ENCODE peak calls at places on chromosomes 5 and 9, in ten cellular contexts. One of them, this sample, is unnamed.

GRCh38 chr5:14902826-14903560 is 31.4 kb upstream of the ANKH start:
- DNase-seq in activated CD8-positive, alpha-beta T cell treated with anti-CD3 and anti-CD28 coated beads for 36 hours: no peak
- DNase-seq in foreskin fibroblast: no peak
- DNase-seq in HFFc6: no peak
- DNase-seq in AG04450: no peak
- DNase-seq in AG09309: no peak
- DNase-seq in cardiac muscle cell: no peak
- DNase-seq in choroid plexus epithelial cell: no peak
- DNase-seq in CD8-positive, alpha-beta T cell: no peak
- DNase-seq in transverse colon: no peak
- DNase-seq in this sample: no peak

GRCh38 chr9:95341262-95342011 is 23.9 kb upstream of the FANCC start:
- DNase-seq in activated CD8-positive, alpha-beta T cell treated with anti-CD3 and anti-CD28 coated beads for 36 hours: no peak
- DNase-seq in foreskin fibroblast: peak
- DNase-seq in HFFc6: no peak
- DNase-seq in AG04450: no peak
- DNase-seq in AG09309: no peak
- DNase-seq in cardiac muscle cell: peak
- DNase-seq in choroid plexus epithelial cell: peak
- DNase-seq in CD8-positive, alpha-beta T cell: no peak
- DNase-seq in transverse colon: no peak
- DNase-seq in this sample: peak

GRCh38 chr9:122125891-122126331 is 32.8 kb upstream of the TTLL11 start:
- DNase-seq in activated CD8-positive, alpha-beta T cell treated with anti-CD3 and anti-CD28 coated beads for 36 hours: no peak
- DNase-seq in foreskin fibroblast: peak
- DNase-seq in HFFc6: peak
- DNase-seq in AG04450: no peak
- DNase-seq in AG09309: no peak
- DNase-seq in cardiac muscle cell: no peak
- DNase-seq in choroid plexus epithelial cell: no peak
- DNase-seq in CD8-positive, alpha-beta T cell: no peak
- DNase-seq in transverse colon: no peak
- DNase-seq in this sample: peak

GRCh38 chr9:21331676-21332402 is 3.4 kb downstream of the KLHL9 start:
- DNase-seq in activated CD8-positive, alpha-beta T cell treated with anti-CD3 and anti-CD28 coated beads for 36 hours: no peak
- DNase-seq in foreskin fibroblast: peak
- DNase-seq in HFFc6: peak
- DNase-seq in AG04450: no peak
- DNase-seq in AG09309: no peak
- DNase-seq in cardiac muscle cell: no peak
- DNase-seq in choroid plexus epithelial cell: no peak
- DNase-seq in CD8-positive, alpha-beta T cell: no peak
- DNase-seq in transverse colon: no peak
- DNase-seq in this sample: no peak

GRCh38 chr9:8978334-8978733 is 1178.8 kb upstream of the DMAC1 start:
- DNase-seq in activated CD8-positive, alpha-beta T cell treated with anti-CD3 and anti-CD28 coated beads for 36 hours: no peak
- DNase-seq in foreskin fibroblast: no peak
- DNase-seq in HFFc6: no peak
- DNase-seq in AG04450: no peak
- DNase-seq in AG09309: no peak
- DNase-seq in cardiac muscle cell: no peak
- DNase-seq in choroid plexus epithelial cell: no peak
- DNase-seq in CD8-positive, alpha-beta T cell: no peak
- DNase-seq in transverse colon: no peak
- DNase-seq in this sample: no peak

GRCh38 chr5:151498395-151499155 is 51.2 kb downstream of the SLC36A1 start:
- DNase-seq in activated CD8-positive, alpha-beta T cell treated with anti-CD3 and anti-CD28 coated beads for 36 hours: no peak
- DNase-seq in foreskin fibroblast: no peak
- DNase-seq in HFFc6: no peak
- DNase-seq in AG04450: no peak
- DNase-seq in AG09309: no peak
- DNase-seq in cardiac muscle cell: no peak
- DNase-seq in choroid plexus epithelial cell: no peak
- DNase-seq in CD8-positive, alpha-beta T cell: no peak
- DNase-seq in transverse colon: no peak
- DNase-seq in this sample: no peak

GRCh38 chr5:41247135-41247534 is 33.8 kb upstream of the C6 start:
- DNase-seq in activated CD8-positive, alpha-beta T cell treated with anti-CD3 and anti-CD28 coated beads for 36 hours: no peak
- DNase-seq in foreskin fibroblast: no peak
- DNase-seq in HFFc6: no peak
- DNase-seq in AG04450: no peak
- DNase-seq in AG09309: no peak
- DNase-seq in cardiac muscle cell: no peak
- DNase-seq in choroid plexus epithelial cell: no peak
- DNase-seq in CD8-positive, alpha-beta T cell: no peak
- DNase-seq in transverse colon: no peak
- DNase-seq in this sample: no peak

GRCh38 chr9:81083062-81083461 is 606.3 kb downstream of the TLE1 start:
- DNase-seq in activated CD8-positive, alpha-beta T cell treated with anti-CD3 and anti-CD28 coated beads for 36 hours: no peak
- DNase-seq in foreskin fibroblast: peak
- DNase-seq in HFFc6: no peak
- DNase-seq in AG04450: peak
- DNase-seq in AG09309: no peak
- DNase-seq in cardiac muscle cell: peak
- DNase-seq in choroid plexus epithelial cell: peak
- DNase-seq in CD8-positive, alpha-beta T cell: no peak
- DNase-seq in transverse colon: no peak
- DNase-seq in this sample: no peak

GRCh38 chr5:122120957-122121356 is 8.4 kb upstream of the ZNF474 start:
- DNase-seq in activated CD8-positive, alpha-beta T cell treated with anti-CD3 and anti-CD28 coated beads for 36 hours: no peak
- DNase-seq in foreskin fibroblast: peak
- DNase-seq in HFFc6: peak
- DNase-seq in AG04450: no peak
- DNase-seq in AG09309: no peak
- DNase-seq in cardiac muscle cell: no peak
- DNase-seq in choroid plexus epithelial cell: no peak
- DNase-seq in CD8-positive, alpha-beta T cell: no peak
- DNase-seq in transverse colon: no peak
- DNase-seq in this sample: no peak

GRCh38 chr5:119328753-119329602 is 26.8 kb upstream of the TNFAIP8 start:
- DNase-seq in activated CD8-positive, alpha-beta T cell treated with anti-CD3 and anti-CD28 coated beads for 36 hours: peak
- DNase-seq in foreskin fibroblast: peak
- DNase-seq in HFFc6: peak
- DNase-seq in AG04450: peak
- DNase-seq in AG09309: peak
- DNase-seq in cardiac muscle cell: no peak
- DNase-seq in choroid plexus epithelial cell: peak
- DNase-seq in CD8-positive, alpha-beta T cell: peak
- DNase-seq in transverse colon: peak
- DNase-seq in this sample: peak

GRCh38 chr5:132445930-132446329 is 44.6 kb downstream of the IRF1 start:
- DNase-seq in activated CD8-positive, alpha-beta T cell treated with anti-CD3 and anti-CD28 coated beads for 36 hours: no peak
- DNase-seq in foreskin fibroblast: no peak
- DNase-seq in HFFc6: no peak
- DNase-seq in AG04450: no peak
- DNase-seq in AG09309: no peak
- DNase-seq in cardiac muscle cell: no peak
- DNase-seq in choroid plexus epithelial cell: no peak
- DNase-seq in CD8-positive, alpha-beta T cell: no peak
- DNase-seq in transverse colon: no peak
- DNase-seq in this sample: no peak

GRCh38 chr5:132444061-132444460 is 46.5 kb downstream of the IRF1 start:
- DNase-seq in activated CD8-positive, alpha-beta T cell treated with anti-CD3 and anti-CD28 coated beads for 36 hours: no peak
- DNase-seq in foreskin fibroblast: no peak
- DNase-seq in HFFc6: no peak
- DNase-seq in AG04450: no peak
- DNase-seq in AG09309: no peak
- DNase-seq in cardiac muscle cell: no peak
- DNase-seq in choroid plexus epithelial cell: no peak
- DNase-seq in CD8-positive, alpha-beta T cell: no peak
- DNase-seq in transverse colon: no peak
- DNase-seq in this sample: no peak

GRCh38 chr5:132446621-132447020 is 44.0 kb downstream of the IRF1 start:
- DNase-seq in activated CD8-positive, alpha-beta T cell treated with anti-CD3 and anti-CD28 coated beads for 36 hours: no peak
- DNase-seq in foreskin fibroblast: peak
- DNase-seq in HFFc6: peak
- DNase-seq in AG04450: no peak
- DNase-seq in AG09309: peak
- DNase-seq in cardiac muscle cell: no peak
- DNase-seq in choroid plexus epithelial cell: peak
- DNase-seq in CD8-positive, alpha-beta T cell: no peak
- DNase-seq in transverse colon: peak
- DNase-seq in this sample: peak

GRCh38 chr5:132444841-132445639 is 45.5 kb downstream of the IRF1 start:
- DNase-seq in activated CD8-positive, alpha-beta T cell treated with anti-CD3 and anti-CD28 coated beads for 36 hours: no peak
- DNase-seq in foreskin fibroblast: no peak
- DNase-seq in HFFc6: no peak
- DNase-seq in AG04450: no peak
- DNase-seq in AG09309: no peak
- DNase-seq in cardiac muscle cell: no peak
- DNase-seq in choroid plexus epithelial cell: no peak
- DNase-seq in CD8-positive, alpha-beta T cell: no peak
- DNase-seq in transverse colon: no peak
- DNase-seq in this sample: no peak

GRCh38 chr5:132445640-132445923 is 45.0 kb downstream of the IRF1 start:
- DNase-seq in activated CD8-positive, alpha-beta T cell treated with anti-CD3 and anti-CD28 coated beads for 36 hours: no peak
- DNase-seq in foreskin fibroblast: no peak
- DNase-seq in HFFc6: no peak
- DNase-seq in AG04450: no peak
- DNase-seq in AG09309: no peak
- DNase-seq in cardiac muscle cell: no peak
- DNase-seq in choroid plexus epithelial cell: no peak
- DNase-seq in CD8-positive, alpha-beta T cell: no peak
- DNase-seq in transverse colon: no peak
- DNase-seq in this sample: no peak
- TF ChIP-seq CTCF in activated CD8-positive, alpha-beta T cell treated with anti-CD3 and anti-CD28 coated beads for 36 hours: no peak
- TF ChIP-seq CTCF in foreskin fibroblast: no peak
- TF ChIP-seq CTCF in HFFc6: no peak
- TF ChIP-seq CTCF in AG04450: no peak
- TF ChIP-seq CTCF in AG09309: no peak
- TF ChIP-seq CTCF in cardiac muscle cell: no peak
- TF ChIP-seq CTCF in choroid plexus epithelial cell: no peak
- TF ChIP-seq CTCF in CD8-positive, alpha-beta T cell: no peak
- TF ChIP-seq CTCF in transverse colon: no peak
- TF ChIP-seq CTCF in this sample: no peak

GRCh38 chr5:128083811-128084227 is 253 bp downstream of the SLC12A2 start:
- DNase-seq in activated CD8-positive, alpha-beta T cell treated with anti-CD3 and anti-CD28 coated beads for 36 hours: no peak
- DNase-seq in foreskin fibroblast: peak
- DNase-seq in HFFc6: no peak
- DNase-seq in AG04450: no peak
- DNase-seq in AG09309: no peak
- DNase-seq in cardiac muscle cell: no peak
- DNase-seq in choroid plexus epithelial cell: peak
- DNase-seq in CD8-positive, alpha-beta T cell: no peak
- DNase-seq in transverse colon: no peak
- DNase-seq in this sample: no peak
- TF ChIP-seq CTCF in activated CD8-positive, alpha-beta T cell treated with anti-CD3 and anti-CD28 coated beads for 36 hours: peak
- TF ChIP-seq CTCF in foreskin fibroblast: peak
- TF ChIP-seq CTCF in HFFc6: peak
- TF ChIP-seq CTCF in AG04450: peak
- TF ChIP-seq CTCF in AG09309: peak
- TF ChIP-seq CTCF in cardiac muscle cell: peak
- TF ChIP-seq CTCF in choroid plexus epithelial cell: peak
- TF ChIP-seq CTCF in CD8-positive, alpha-beta T cell: no peak
- TF ChIP-seq CTCF in transverse colon: peak
- TF ChIP-seq CTCF in this sample: peak

GRCh38 chr9:12935714-12936113 is 160.9 kb downstream of the LURAP1L start:
- DNase-seq in activated CD8-positive, alpha-beta T cell treated with anti-CD3 and anti-CD28 coated beads for 36 hours: no peak
- DNase-seq in foreskin fibroblast: peak
- DNase-seq in HFFc6: no peak
- DNase-seq in AG04450: no peak
- DNase-seq in AG09309: peak
- DNase-seq in cardiac muscle cell: no peak
- DNase-seq in choroid plexus epithelial cell: peak
- DNase-seq in CD8-positive, alpha-beta T cell: no peak
- DNase-seq in transverse colon: no peak
- DNase-seq in this sample: no peak
- TF ChIP-seq CTCF in activated CD8-positive, alpha-beta T cell treated with anti-CD3 and anti-CD28 coated beads for 36 hours: no peak
- TF ChIP-seq CTCF in foreskin fibroblast: no peak
- TF ChIP-seq CTCF in HFFc6: no peak
- TF ChIP-seq CTCF in AG04450: no peak
- TF ChIP-seq CTCF in AG09309: no peak
- TF ChIP-seq CTCF in cardiac muscle cell: no peak
- TF ChIP-seq CTCF in choroid plexus epithelial cell: no peak
- TF ChIP-seq CTCF in CD8-positive, alpha-beta T cell: no peak
- TF ChIP-seq CTCF in transverse colon: no peak
- TF ChIP-seq CTCF in this sample: no peak

DNA sequence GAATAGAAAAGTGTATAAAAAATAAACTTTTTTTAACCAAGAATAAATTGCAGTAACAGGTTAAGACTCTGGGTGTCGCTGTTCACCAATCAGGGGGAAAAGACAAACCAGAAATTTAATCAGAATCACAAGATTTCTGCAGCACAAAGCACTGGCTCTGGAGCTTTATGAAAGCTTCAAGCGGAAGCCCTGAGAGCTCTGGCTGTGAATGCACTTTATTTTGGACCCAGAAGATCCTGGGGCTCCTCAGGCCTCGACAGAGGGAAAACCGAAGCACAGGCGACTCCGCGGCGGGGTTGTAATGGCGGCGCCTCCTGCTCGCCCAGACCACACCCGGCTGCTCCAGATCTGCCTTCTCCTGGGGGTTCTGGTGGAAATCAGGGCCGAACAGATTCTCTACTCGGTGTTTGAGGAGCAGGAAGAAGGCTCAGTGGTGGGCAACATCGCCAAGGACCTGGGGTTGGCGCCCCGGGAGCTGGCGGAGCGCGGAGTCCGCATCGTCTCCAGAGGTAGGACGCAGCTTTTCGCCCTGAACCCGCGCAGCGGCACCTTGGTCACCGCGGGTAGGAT is at the start of gene PCDHGA4:
- DNase-seq in activated CD8-positive, alpha-beta T cell treated with anti-CD3 and anti-CD28 coated beads for 36 hours: no peak
- DNase-seq in foreskin fibroblast: peak
- DNase-seq in HFFc6: no peak
- DNase-seq in AG04450: no peak
- DNase-seq in AG09309: no peak
- DNase-seq in cardiac muscle cell: no peak
- DNase-seq in choroid plexus epithelial cell: no peak
- DNase-seq in CD8-positive, alpha-beta T cell: no peak
- DNase-seq in transverse colon: no peak
- DNase-seq in this sample: no peak
- TF ChIP-seq CTCF in activated CD8-positive, alpha-beta T cell treated with anti-CD3 and anti-CD28 coated beads for 36 hours: peak
- TF ChIP-seq CTCF in foreskin fibroblast: peak
- TF ChIP-seq CTCF in HFFc6: peak
- TF ChIP-seq CTCF in AG04450: peak
- TF ChIP-seq CTCF in AG09309: peak
- TF ChIP-seq CTCF in cardiac muscle cell: peak
- TF ChIP-seq CTCF in choroid plexus epithelial cell: peak
- TF ChIP-seq CTCF in CD8-positive, alpha-beta T cell: peak
- TF ChIP-seq CTCF in transverse colon: no peak
- TF ChIP-seq CTCF in this sample: peak

DNA sequence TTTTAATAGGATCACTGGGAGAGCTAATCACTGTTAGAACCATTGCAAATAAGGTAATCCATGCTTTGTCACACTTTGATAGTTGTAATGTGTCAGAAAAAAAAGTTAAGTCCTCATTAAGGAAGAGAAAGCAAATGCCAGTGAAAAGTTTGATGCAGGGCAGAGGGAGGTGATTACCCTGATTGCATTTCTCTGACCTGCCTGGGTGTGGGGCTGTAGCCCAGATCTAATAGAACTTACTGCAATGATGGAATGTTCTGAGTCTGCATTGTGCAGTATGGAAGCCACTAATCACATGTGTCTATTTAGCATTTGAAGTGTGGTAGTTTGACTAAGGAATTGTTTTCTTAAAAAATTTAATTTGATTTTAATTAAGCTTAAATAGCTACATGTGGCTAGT is 202.7 kb downstream of the ATP10B start:
- DNase-seq in activated CD8-positive, alpha-beta T cell treated with anti-CD3 and anti-CD28 coated beads for 36 hours: peak
- DNase-seq in foreskin fibroblast: no peak
- DNase-seq in HFFc6: no peak
- DNase-seq in AG04450: no peak
- DNase-seq in AG09309: no peak
- DNase-seq in cardiac muscle cell: no peak
- DNase-seq in choroid plexus epithelial cell: no peak
- DNase-seq in CD8-positive, alpha-beta T cell: no peak
- DNase-seq in transverse colon: peak
- DNase-seq in this sample: no peak
- TF ChIP-seq CTCF in activated CD8-positive, alpha-beta T cell treated with anti-CD3 and anti-CD28 coated beads for 36 hours: no peak
- TF ChIP-seq CTCF in foreskin fibroblast: no peak
- TF ChIP-seq CTCF in HFFc6: no peak
- TF ChIP-seq CTCF in AG04450: no peak
- TF ChIP-seq CTCF in AG09309: no peak
- TF ChIP-seq CTCF in cardiac muscle cell: no peak
- TF ChIP-seq CTCF in choroid plexus epithelial cell: no peak
- TF ChIP-seq CTCF in CD8-positive, alpha-beta T cell: no peak
- TF ChIP-seq CTCF in transverse colon: peak
- TF ChIP-seq CTCF in this sample: peak

This sample was measured in dorsolateral prefrontal cortex.